ENCODE peak calls at places on chromosomes 1 and 21, in ten cellular contexts. B is CD8-positive, alpha-beta T cell; Z is omental fat pad; H is foreskin fibroblast; Y is cardiac fibroblast; F is fibroblast of villous mesenchyme; C is GM12865; G is prostate gland; U is PC-9; J is IMR-90. Q is an unnamed sample.

GRCh38 chr1:187261637-187262036 is 432.9 kb downstream of the PLA2G4A start:
- DNase-seq in J (peak), U (no peak), B (no peak), H (no peak), Z (no peak), Y (no peak), C (no peak), G (no peak), F (no peak), Q (no peak)

GRCh38 chr1:41320860-41321259 is 40.4 kb upstream of the FOXO6 start:
- DNase-seq in B (no peak), Z (no peak), G (no peak), J (no peak), Y (no peak), H (no peak), C (no peak), F (no peak), U (no peak), Q (no peak)

GRCh38 chr1:24443241-24443656 is 27.6 kb downstream of the NIPAL3 start:
- DNase-seq in Z (no peak), F (no peak), G (no peak), Y (peak), H (peak), U (no peak), B (no peak), J (no peak), C (no peak), Q (no peak)

GRCh38 chr1:162319510-162320160 is 57.0 kb downstream of the SPATA46 start:
- DNase-seq in H (peak), U (no peak), Y (peak), C (no peak), Z (no peak), J (peak), G (peak), F (no peak), B (no peak), Q (no peak)

GRCh38 chr1:19010995-19011696 is 54.7 kb upstream of the IFFO2 start:
- DNase-seq in C (peak), B (no peak), Z (no peak), U (peak), F (peak), H (peak), G (peak), Y (peak), J (peak), Q (peak)

GRCh38 chr21:43824250-43824882 is 35.0 kb downstream of the RRP1 start:
- DNase-seq in C (no peak), F (peak), B (no peak), G (no peak), H (peak), J (peak), Z (no peak), Y (peak), U (no peak), Q (no peak)

GRCh38 chr1:9901148-9902059 is 8.7 kb downstream of the CTNNBIP1 start:
- DNase-seq in Y (no peak), B (no peak), C (no peak), Z (no peak), G (no peak), U (no peak), J (no peak), H (no peak), F (no peak), Q (peak)

GRCh38 chr1:218361298-218362065 is 16.3 kb downstream of the TGFB2 start:
- DNase-seq in U (no peak), B (no peak), J (peak), Z (no peak), C (no peak), H (peak), F (peak), Y (peak), G (no peak), Q (no peak)

GRCh38 chr1:212477680-212478466 is 45.2 kb downstream of the NENF start:
- DNase-seq in F (no peak), B (no peak), C (no peak), Z (no peak), Y (no peak), G (no peak), U (no peak), J (no peak), H (no peak), Q (peak)

GRCh38 chr1:191608367-191608766 is 549.9 kb upstream of the RGS18 start:
- DNase-seq in C (peak), G (no peak), Z (no peak), Y (no peak), B (no peak), H (no peak), U (no peak), F (no peak), J (peak), Q (no peak)

GRCh38 chr21:25169370-25169769 is 437.9 kb downstream of the MRPL39 start:
- DNase-seq in H (no peak), G (no peak), C (no peak), F (no peak), U (no peak), J (no peak), Z (no peak), Y (no peak), B (no peak), Q (no peak)

GRCh38 chr21:43985690-43986251 is 26.3 kb upstream of the TRAPPC10 start:
- DNase-seq in Y (no peak), B (no peak), H (no peak), J (no peak), Z (no peak), F (no peak), U (no peak), G (no peak), C (no peak), Q (no peak)

GRCh38 chr1:51541313-51542050 is 22.4 kb upstream of the EPS15 start:
- DNase-seq in U (no peak), B (no peak), Y (peak), H (peak), Z (no peak), F (peak), J (no peak), C (no peak), G (no peak), Q (no peak)

GRCh38 chr1:210688482-210689233 is 360.0 kb downstream of the HHAT start:
- DNase-seq in F (peak), J (peak), Y (no peak), G (no peak), C (no peak), U (no peak), B (no peak), H (peak), Z (no peak), Q (no peak)

GRCh38 chr21:29196021-29196663 is 65.7 kb downstream of the MAP3K7CL start:
- DNase-seq in J (peak), H (peak), G (no peak), Z (peak), U (peak), B (no peak), F (peak), Y (peak), C (peak), Q (peak)

GRCh38 chr1:232110281-232111090 is 483.9 kb downstream of the DISC1 start:
- DNase-seq in U (no peak), J (peak), C (no peak), Z (no peak), B (no peak), G (no peak), Y (peak), H (peak), F (peak), Q (no peak)

DNA sequence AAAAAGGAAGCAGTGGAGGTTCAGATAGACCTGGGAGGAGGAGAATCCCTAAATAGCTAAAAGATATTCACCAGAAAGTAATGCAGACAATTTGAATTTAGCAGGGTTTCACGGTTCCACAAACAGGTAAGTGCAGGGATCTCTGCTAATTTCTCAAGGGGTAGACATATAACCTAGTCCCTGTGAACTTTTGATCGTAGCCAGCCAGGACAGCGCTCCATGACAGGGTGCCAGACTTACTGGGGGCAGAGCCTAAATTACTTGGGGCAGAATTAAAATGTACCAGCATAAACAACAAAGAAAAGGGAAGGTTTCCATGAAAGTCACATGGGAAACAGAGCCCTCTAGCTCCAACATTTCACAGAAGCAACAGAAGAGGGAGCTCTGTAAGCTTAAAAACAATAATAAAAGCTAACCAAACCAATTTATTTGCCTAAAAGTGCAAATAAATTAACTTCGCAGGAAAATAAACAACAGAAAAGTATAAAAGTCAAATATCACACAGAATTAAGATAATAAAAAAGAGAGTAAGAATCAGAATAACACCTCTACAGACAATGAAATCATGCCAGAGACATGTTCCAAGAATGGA is 198.3 kb downstream of the DUSP10 start:
- DNase-seq in Y (peak), H (peak), G (no peak), F (peak), J (peak), U (peak), Z (no peak), B (no peak), C (peak), Q (no peak)
- TF ChIP-seq CTCF in Y (peak), H (peak), G (no peak), F (peak), J (peak), U (peak), Z (no peak), B (peak), C (peak), Q (no peak)

GRCh38 chr1:222828939-222829338 is 14.1 kb downstream of the DISP1 start:
- DNase-seq in Z (no peak), G (no peak), J (no peak), B (no peak), U (no peak), Y (peak), H (peak), F (no peak), C (no peak), Q (no peak)
- TF ChIP-seq CTCF in Z (no peak), G (no peak), J (peak), B (no peak), U (no peak), Y (peak), H (peak), F (no peak), C (no peak), Q (no peak)

GRCh38 chr1:21532496-21532895 is 23.3 kb downstream of the ALPL start:
- DNase-seq in J (no peak), G (no peak), C (no peak), F (no peak), H (no peak), Y (no peak), Z (no peak), B (no peak), U (no peak), Q (peak)

GRCh38 chr1:21532992-21533534 is 23.8 kb downstream of the ALPL start:
- DNase-seq in U (no peak), C (no peak), Z (no peak), H (no peak), Y (no peak), B (no peak), G (no peak), F (no peak), J (no peak), Q (no peak)

GRCh38 chr1:21537511-21537931 is 28.3 kb downstream of the ALPL start:
- DNase-seq in H (no peak), Z (no peak), C (no peak), J (no peak), F (no peak), Y (no peak), B (no peak), U (no peak), G (no peak), Q (no peak)

GRCh38 chr1:21536223-21536622 is 27.0 kb downstream of the ALPL start:
- DNase-seq in G (no peak), Y (peak), Z (no peak), H (peak), U (no peak), C (no peak), J (peak), B (no peak), F (no peak), Q (no peak)

GRCh38 chr1:21534674-21535378 is 25.6 kb downstream of the ALPL start:
- DNase-seq in Y (peak), H (peak), B (no peak), J (peak), Z (no peak), C (peak), G (peak), U (peak), F (peak), Q (peak)
- TF ChIP-seq CTCF in Y (peak), H (peak), B (no peak), J (peak), Z (no peak), C (peak), G (no peak), U (peak), F (peak), Q (peak)

GRCh38 chr1:89627596-89627962 is 5.3 kb upstream of the LRRC8C start:
- DNase-seq in J (no peak), Y (no peak), U (no peak), F (no peak), G (no peak), Z (no peak), C (no peak), H (no peak), B (no peak), Q (no peak)

GRCh38 chr1:89624715-89625323 is 8.1 kb upstream of the LRRC8C start:
- DNase-seq in H (no peak), C (no peak), J (no peak), B (no peak), U (no peak), Z (no peak), Y (no peak), G (no peak), F (no peak), Q (no peak)

GRCh38 chr1:89624314-89624713 is 8.6 kb upstream of the LRRC8C start:
- DNase-seq in J (no peak), F (no peak), C (no peak), U (no peak), H (no peak), Z (no peak), Y (no peak), G (no peak), B (no peak), Q (no peak)

GRCh38 chr1:89620664-89621063 is 12.3 kb upstream of the LRRC8C start:
- DNase-seq in C (no peak), B (no peak), U (no peak), J (no peak), G (no peak), Z (no peak), F (no peak), H (no peak), Y (no peak), Q (no peak)

GRCh38 chr1:89622895-89623294 is 10.0 kb upstream of the LRRC8C start:
- DNase-seq in J (peak), G (no peak), Y (peak), F (peak), U (no peak), C (no peak), H (peak), B (no peak), Z (no peak), Q (no peak)
- TF ChIP-seq CTCF in J (peak), G (no peak), Y (peak), F (peak), U (peak), C (no peak), H (peak), B (no peak), Z (no peak), Q (no peak)

GRCh38 chr1:220697326-220697725 is 7.2 kb downstream of the C1orf115 start:
- DNase-seq in G (no peak), Y (no peak), U (no peak), C (no peak), H (no peak), Z (no peak), F (no peak), B (no peak), J (no peak), Q (no peak)
- TF ChIP-seq CTCF in G (no peak), Y (no peak), U (no peak), C (no peak), H (no peak), Z (no peak), F (no peak), B (no peak), J (no peak), Q (no peak)

GRCh38 chr1:234123867-234124266 is 219.4 kb downstream of the SLC35F3 start:
- DNase-seq in U (no peak), H (no peak), G (no peak), F (no peak), Y (peak), Z (no peak), B (no peak), C (no peak), J (peak), Q (no peak)

GRCh38 chr1:234125714-234126113 is 221.2 kb downstream of the SLC35F3 start:
- DNase-seq in C (no peak), Z (no peak), B (no peak), U (no peak), F (no peak), H (no peak), Y (no peak), G (no peak), J (no peak), Q (no peak)

GRCh38 chr1:234120327-234120944 is 216.0 kb downstream of the SLC35F3 start:
- DNase-seq in C (no peak), B (no peak), Y (no peak), U (no peak), J (no peak), G (no peak), Z (no peak), H (no peak), F (no peak), Q (no peak)

GRCh38 chr1:234125283-234125682 is 220.8 kb downstream of the SLC35F3 start:
- DNase-seq in F (peak), C (peak), Z (no peak), J (peak), H (peak), Y (no peak), B (no peak), U (peak), G (no peak), Q (peak)
- TF ChIP-seq CTCF in F (peak), C (peak), Z (no peak), J (peak), H (no peak), Y (no peak), B (no peak), U (peak), G (no peak), Q (no peak)

GRCh38 chr1:59682405-59683080 is 132.2 kb upstream of the HOOK1 start:
- DNase-seq in J (peak), U (no peak), B (no peak), H (no peak), F (peak), G (no peak), Y (no peak), Z (no peak), C (no peak), Q (no peak)
- TF ChIP-seq CTCF in J (no peak), U (no peak), B (no peak), H (no peak), F (no peak), G (no peak), Y (no peak), Z (no peak), C (no peak), Q (no peak)